ENCODE peak calls at places on chromosomes 3 and 15, in six cellular contexts. H is Peyer's patch, F is cardiac muscle cell, P is RWPE2, M is fibroblast of pulmonary artery, E is sigmoid colon. N is an unnamed sample.

GRCh38 chr3:57952208-57952631 is 56.0 kb upstream of the FLNB start:
- DNase-seq in H (no peak), F (peak), P (no peak), M (peak), E (peak), N (peak)

GRCh38 chr3:18061737-18062136 is 319.3 kb upstream of the TBC1D5 start:
- DNase-seq in H (no peak), F (no peak), P (no peak), M (no peak), E (no peak), N (no peak)

GRCh38 chr15:41995476-41995855 is 23.1 kb upstream of the EHD4 start:
- DNase-seq in H (no peak), F (no peak), P (no peak), M (no peak), E (no peak), N (no peak)

GRCh38 chr15:47711654-47712053 is 5.7 kb upstream of the SEMA6D start:
- DNase-seq in H (no peak), F (no peak), P (no peak), M (peak), E (no peak), N (peak)

GRCh38 chr3:162141232-162141631 is 644.6 kb downstream of the OTOL1 start:
- DNase-seq in H (no peak), F (no peak), P (no peak), M (peak), E (no peak), N (peak)

GRCh38 chr15:90576711-90577389 is 47.1 kb downstream of the CRTC3 start:
- DNase-seq in H (no peak), F (no peak), P (no peak), M (peak), E (no peak), N (no peak)

GRCh38 chr3:192449036-192449435 is 278.3 kb downstream of the FGF12 start:
- DNase-seq in H (no peak), F (no peak), P (no peak), M (peak), E (no peak), N (peak)

GRCh38 chr15:67331676-67332075 is 77.1 kb downstream of the IQCH start:
- DNase-seq in H (no peak), F (peak), P (no peak), M (no peak), E (no peak), N (peak)

GRCh38 chr3:170642882-170643601 is 57.2 kb upstream of the SLC7A14 start:
- DNase-seq in H (no peak), F (no peak), P (no peak), M (no peak), E (no peak), N (no peak)

GRCh38 chr15:82663186-82663600 is 16.0 kb upstream of the CPEB1 start:
- DNase-seq in H (peak), F (peak), P (no peak), M (peak), E (no peak), N (peak)

GRCh38 chr3:187736418-187736871 is 8.8 kb downstream of the BCL6 start:
- DNase-seq in H (no peak), F (no peak), P (no peak), M (peak), E (no peak), N (peak)

GRCh38 chr3:197458179-197458707 is 97.5 kb downstream of the BDH1 start:
- DNase-seq in H (peak), F (no peak), P (no peak), M (peak), E (no peak), N (peak)

GRCh38 chr3:58793052-58793451 is 126.5 kb upstream of the FAM3D start:
- DNase-seq in H (no peak), F (no peak), P (no peak), M (no peak), E (no peak), N (no peak)

GRCh38 chr15:68587769-68588385 is 9.1 kb downstream of the CORO2B start:
- DNase-seq in H (peak), F (no peak), P (no peak), M (no peak), E (no peak), N (no peak)

GRCh38 chr3:81530180-81530939 is 231.1 kb downstream of the GBE1 start:
- DNase-seq in H (no peak), F (no peak), P (no peak), M (no peak), E (no peak), N (no peak)

GRCh38 chr15:63198752-63199250 is 9.4 kb downstream of the RAB8B start:
- DNase-seq in H (no peak), F (no peak), P (no peak), M (peak), E (no peak), N (no peak)

GRCh38 chr3:155320934-155321333 is 27.5 kb upstream of the STRIT1 start:
- DNase-seq in H (no peak), F (no peak), P (no peak), M (no peak), E (no peak), N (no peak)

GRCh38 chr15:101426761-101427333 is 62.7 kb downstream of the PCSK6 start:
- DNase-seq in H (no peak), F (no peak), P (no peak), M (no peak), E (no peak), N (no peak)

GRCh38 chr3:38577089-38578080 is 72.1 kb downstream of the SCN5A start:
- DNase-seq in H (no peak), F (no peak), P (no peak), M (no peak), E (no peak), N (peak)

GRCh38 chr3:195256639-195257453 is 14.1 kb downstream of the XXYLT1 start:
- DNase-seq in H (no peak), F (no peak), P (no peak), M (no peak), E (no peak), N (no peak)

GRCh38 chr15:44713006-44713966 is 2.0 kb downstream of the B2M start:
- DNase-seq in H (no peak), F (no peak), P (no peak), M (peak), E (no peak), N (peak)

GRCh38 chr15:78767331-78767951 is 43.8 kb downstream of the ADAMTS7 start:
- DNase-seq in H (peak), F (no peak), P (peak), M (no peak), E (peak), N (no peak)

GRCh38 chr15:65981837-65982696 is 112.8 kb downstream of the RAB11A start:
- DNase-seq in H (peak), F (peak), P (peak), M (no peak), E (no peak), N (no peak)

GRCh38 chr3:184670091-184670602 is 41.7 kb downstream of the MAGEF1 start:
- DNase-seq in H (no peak), F (no peak), P (no peak), M (no peak), E (no peak), N (no peak)

GRCh38 chr3:49940667-49941249 is 808 bp downstream of the RBM6 start:
- DNase-seq in H (no peak), F (no peak), P (no peak), M (no peak), E (peak), N (no peak)

GRCh38 chr15:48424076-48424475 is 92.8 kb downstream of the DUT start:
- DNase-seq in H (no peak), F (no peak), P (no peak), M (peak), E (no peak), N (no peak)

GRCh38 chr3:193942516-193943055 is 193.4 kb upstream of the HES1 start:
- DNase-seq in H (no peak), F (no peak), P (no peak), M (no peak), E (no peak), N (no peak)

GRCh38 chr3:143811602-143812001 is 36.7 kb downstream of the SLC9A9 start:
- DNase-seq in H (no peak), F (no peak), P (no peak), M (no peak), E (peak), N (peak)

GRCh38 chr3:118245312-118245711 is 789.3 kb downstream of the IGSF11 start:
- DNase-seq in H (no peak), F (no peak), P (no peak), M (no peak), E (no peak), N (no peak)
- TF ChIP-seq CTCF in H (no peak), F (no peak), P (no peak), M (no peak), E (no peak), N (no peak)

GRCh38 chr3:134029256-134029733 is 430 bp downstream of the SLCO2A1 start:
- DNase-seq in H (peak), F (no peak), P (no peak), M (peak), E (no peak), N (no peak)
- H3K4me3 ChIP-seq in H (peak), F (peak), P (peak), M (peak), E (peak), N (peak)

GRCh38 chr3:52231502-52232278 is 6.2 kb upstream of the TLR9 start:
- DNase-seq in H (peak), F (peak), P (peak), M (peak), E (no peak), N (peak)
- TF ChIP-seq CTCF in H (peak), F (peak), P (peak), M (peak), E (peak), N (peak)

GRCh38 chr15:52020253-52021085 is 1.4 kb downstream of the MAPK6 start:
- DNase-seq in H (no peak), F (no peak), P (no peak), M (peak), E (no peak), N (peak)

GRCh38 chr15:52019394-52020252 is 604 bp downstream of the MAPK6 start:
- DNase-seq in H (peak), F (peak), P (peak), M (peak), E (peak), N (peak)

GRCh38 chr15:52021892-52022540 is 3.0 kb downstream of the MAPK6 start:
- DNase-seq in H (no peak), F (no peak), P (no peak), M (no peak), E (no peak), N (no peak)

GRCh38 chr15:52023169-52023922 is 4.3 kb downstream of the MAPK6 start:
- DNase-seq in H (no peak), F (no peak), P (no peak), M (no peak), E (no peak), N (no peak)

DNA sequence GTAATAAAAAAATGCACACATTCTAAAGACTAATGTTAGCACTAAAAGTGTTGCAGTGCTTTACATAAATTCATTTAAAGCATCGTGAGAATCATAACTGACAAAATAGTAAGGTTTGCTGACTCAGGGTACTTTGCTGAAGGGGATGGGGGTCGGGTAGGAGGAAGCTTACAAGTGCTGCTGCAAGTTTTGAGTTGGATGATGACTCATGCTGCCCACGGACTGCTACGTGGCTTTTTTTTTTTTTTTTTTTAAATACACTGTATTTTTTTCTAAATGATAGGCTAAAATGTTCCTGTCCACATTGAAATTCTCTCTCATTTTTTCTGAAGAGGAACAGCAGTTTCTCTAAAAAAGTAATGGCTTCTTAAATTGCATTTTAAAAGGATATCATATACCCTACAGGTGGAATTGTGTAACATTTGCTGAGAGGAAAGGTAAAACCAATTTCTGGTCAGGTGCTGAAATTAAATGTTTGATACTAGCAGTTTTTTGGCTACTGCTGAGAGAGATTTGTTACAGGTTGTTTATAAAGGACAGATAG is 2.2 kb downstream of the MAPK6 start:
- DNase-seq in H (no peak), F (peak), P (peak), M (peak), E (peak), N (peak)
- H3K4me3 ChIP-seq in H (no peak), F (peak), P (peak), M (peak), E (peak), N (peak)

GRCh38 chr3:87796137-87796899 is 262.5 kb downstream of the CGGBP1 start:
- DNase-seq in H (no peak), F (no peak), P (no peak), M (no peak), E (no peak), N (no peak)

GRCh38 chr3:87792193-87792531 is 266.6 kb downstream of the CGGBP1 start:
- DNase-seq in H (no peak), F (no peak), P (no peak), M (no peak), E (no peak), N (no peak)

GRCh38 chr3:87793322-87793877 is 265.4 kb downstream of the CGGBP1 start:
- DNase-seq in H (no peak), F (no peak), P (no peak), M (no peak), E (no peak), N (no peak)

GRCh38 chr3:87791248-87792027 is 267.4 kb downstream of the CGGBP1 start:
- DNase-seq in H (no peak), F (no peak), P (no peak), M (no peak), E (no peak), N (no peak)

GRCh38 chr3:87792532-87793321 is 266.1 kb downstream of the CGGBP1 start:
- DNase-seq in H (no peak), F (peak), P (peak), M (no peak), E (no peak), N (no peak)
- TF ChIP-seq CTCF in H (no peak), F (no peak), P (no peak), M (no peak), E (no peak), N (no peak)

N was measured in fibroblast of mammary gland.